ENCODE peak calls at places on chromosomes 6 and 20, in eight cellular contexts. N is H1, F is GM23338, W is sigmoid colon, Y is Panc1, G is transverse colon, P is stomach, T is K562. I is an unnamed sample.

GRCh38 chr6:146827216-146827928 is 228.6 kb downstream of the ADGB start:
- DNase-seq in N (no peak), F (no peak), W (no peak), Y (no peak), G (no peak), P (no peak), T (no peak), I (no peak)

GRCh38 chr20:58349586-58349985 is 39.4 kb upstream of the VAPB start:
- DNase-seq in N (no peak), F (no peak), W (no peak), Y (no peak), G (no peak), P (no peak), T (no peak), I (no peak)

GRCh38 chr6:144007779-144008500 is at the start of gene PLAGL1:
- DNase-seq in N (no peak), F (peak), W (peak), Y (no peak), G (peak), P (peak), T (peak), I (peak)

GRCh38 chr6:24332306-24332705 is 25.6 kb downstream of the DCDC2 start:
- DNase-seq in N (no peak), F (no peak), W (no peak), Y (no peak), G (no peak), P (no peak), T (no peak), I (no peak)

GRCh38 chr20:18739785-18740184 is 73.8 kb upstream of the SCP2D1 start:
- DNase-seq in N (peak), F (peak), W (peak), Y (no peak), G (peak), P (no peak), T (no peak), I (no peak)

GRCh38 chr6:15066433-15067337 is 179.2 kb upstream of the JARID2 start:
- DNase-seq in N (no peak), F (no peak), W (peak), Y (no peak), G (peak), P (no peak), T (peak), I (no peak)

GRCh38 chr6:113352029-113352801 is 504.9 kb upstream of the MARCKS start:
- DNase-seq in N (no peak), F (no peak), W (no peak), Y (peak), G (peak), P (peak), T (no peak), I (no peak)

GRCh38 chr20:8082025-8082424 is 50.0 kb upstream of the PLCB1 start:
- DNase-seq in N (peak), F (peak), W (no peak), Y (no peak), G (no peak), P (no peak), T (no peak), I (no peak)

GRCh38 chr6:86685230-86685797 is 252.0 kb upstream of the HTR1E start:
- DNase-seq in N (no peak), F (no peak), W (no peak), Y (no peak), G (no peak), P (no peak), T (no peak), I (no peak)

GRCh38 chr20:37421988-37422387 is 76.0 kb downstream of the SRC start:
- DNase-seq in N (no peak), F (no peak), W (no peak), Y (no peak), G (no peak), P (no peak), T (no peak), I (no peak)

GRCh38 chr6:98832282-98833100 is 1.9 kb upstream of the POU3F2 start:
- DNase-seq in N (no peak), F (peak), W (peak), Y (no peak), G (no peak), P (no peak), T (no peak), I (no peak)

GRCh38 chr6:106685833-106686232 is 56.5 kb downstream of the QRSL1 start:
- DNase-seq in N (no peak), F (no peak), W (no peak), Y (no peak), G (no peak), P (no peak), T (no peak), I (no peak)

GRCh38 chr6:157434349-157435016 is 53.5 kb downstream of the ZDHHC14 start:
- DNase-seq in N (no peak), F (no peak), W (no peak), Y (no peak), G (peak), P (no peak), T (no peak), I (peak)

GRCh38 chr6:138160329-138161117 is 1.2 kb upstream of the ARFGEF3 start:
- DNase-seq in N (no peak), F (no peak), W (no peak), Y (no peak), G (no peak), P (no peak), T (no peak), I (peak)

GRCh38 chr6:117540670-117541069 is 58.2 kb downstream of the DCBLD1 start:
- DNase-seq in N (no peak), F (no peak), W (no peak), Y (no peak), G (no peak), P (no peak), T (no peak), I (no peak)

GRCh38 chr20:4369798-4370124 is 351.9 kb upstream of the PRND start:
- DNase-seq in N (no peak), F (no peak), W (no peak), Y (no peak), G (no peak), P (no peak), T (peak), I (no peak)

GRCh38 chr6:100447900-100448700 is 16.6 kb downstream of the SIM1 start:
- DNase-seq in N (no peak), F (peak), W (no peak), Y (no peak), G (no peak), P (no peak), T (no peak), I (no peak)

GRCh38 chr6:70398783-70399730 is 14.3 kb upstream of the FAM135A start:
- DNase-seq in N (no peak), F (no peak), W (no peak), Y (peak), G (peak), P (peak), T (peak), I (peak)

GRCh38 chr6:144661101-144661806 is 376.1 kb downstream of the UTRN start:
- DNase-seq in N (no peak), F (peak), W (no peak), Y (no peak), G (peak), P (no peak), T (no peak), I (no peak)

GRCh38 chr6:20318851-20319387 is 82.8 kb upstream of the E2F3 start:
- DNase-seq in N (no peak), F (no peak), W (no peak), Y (no peak), G (no peak), P (no peak), T (no peak), I (no peak)

GRCh38 chr20:49906101-49906604 is 9.2 kb downstream of the SPATA2 start:
- DNase-seq in N (no peak), F (no peak), W (peak), Y (no peak), G (no peak), P (no peak), T (peak), I (no peak)

GRCh38 chr6:106509420-106510089 is 119.7 kb downstream of the RTN4IP1 start:
- DNase-seq in N (no peak), F (peak), W (peak), Y (no peak), G (no peak), P (no peak), T (no peak), I (no peak)

GRCh38 chr20:6707231-6707870 is 60.1 kb upstream of the BMP2 start:
- DNase-seq in N (no peak), F (no peak), W (no peak), Y (no peak), G (no peak), P (no peak), T (no peak), I (no peak)

GRCh38 chr6:55437141-55437540 is 109.9 kb downstream of the GFRAL start:
- DNase-seq in N (no peak), F (no peak), W (no peak), Y (no peak), G (no peak), P (no peak), T (no peak), I (no peak)

GRCh38 chr6:154498340-154498934 is 12.0 kb downstream of the CNKSR3 start:
- DNase-seq in N (no peak), F (no peak), W (no peak), Y (no peak), G (no peak), P (no peak), T (no peak), I (no peak)

GRCh38 chr6:161548713-161549112 is 274.9 kb upstream of the AGPAT4 start:
- DNase-seq in N (no peak), F (no peak), W (no peak), Y (no peak), G (no peak), P (no peak), T (no peak), I (no peak)

GRCh38 chr20:2753456-2754040 is 46.9 kb downstream of the CPXM1 start:
- DNase-seq in N (no peak), F (no peak), W (peak), Y (no peak), G (no peak), P (no peak), T (no peak), I (no peak)

GRCh38 chr20:46767127-46767761 is 57.8 kb downstream of the SLC2A10 start:
- DNase-seq in N (no peak), F (peak), W (no peak), Y (no peak), G (peak), P (peak), T (peak), I (peak)

GRCh38 chr20:24785141-24785924 is 163.7 kb upstream of the CST7 start:
- DNase-seq in N (no peak), F (no peak), W (no peak), Y (no peak), G (no peak), P (no peak), T (no peak), I (no peak)

GRCh38 chr6:156279306-156279969 is 497.7 kb upstream of the ARID1B start:
- DNase-seq in N (no peak), F (no peak), W (no peak), Y (no peak), G (peak), P (no peak), T (no peak), I (no peak)

GRCh38 chr6:43455034-43455747 is at the start of gene DLK2:
- DNase-seq in N (no peak), F (peak), W (no peak), Y (no peak), G (peak), P (no peak), T (peak), I (no peak)

GRCh38 chr6:100573169-100573568 is 108.4 kb upstream of the SIM1 start:
- DNase-seq in N (no peak), F (peak), W (no peak), Y (no peak), G (no peak), P (no peak), T (no peak), I (no peak)

GRCh38 chr20:31515072-31515774 is 981 bp downstream of the HM13 start:
- DNase-seq in N (no peak), F (no peak), W (no peak), Y (no peak), G (no peak), P (no peak), T (no peak), I (no peak)

GRCh38 chr6:90715093-90715655 is 128.3 kb upstream of the MAP3K7 start:
- DNase-seq in N (no peak), F (no peak), W (no peak), Y (no peak), G (no peak), P (no peak), T (no peak), I (no peak)

GRCh38 chr6:165799736-165800135 is 136.7 kb upstream of the PDE10A start:
- DNase-seq in N (no peak), F (no peak), W (peak), Y (no peak), G (no peak), P (no peak), T (no peak), I (no peak)

GRCh38 chr6:106037060-106037459 is 49.1 kb upstream of the PRDM1 start:
- DNase-seq in N (no peak), F (no peak), W (no peak), Y (no peak), G (no peak), P (no peak), T (no peak), I (no peak)

GRCh38 chr6:140344149-140344913 is 969.9 kb upstream of the CITED2 start:
- DNase-seq in N (no peak), F (no peak), W (no peak), Y (no peak), G (no peak), P (no peak), T (no peak), I (no peak)

GRCh38 chr6:162621246-162621645 is 106.3 kb downstream of the PRKN start:
- DNase-seq in N (no peak), F (peak), W (no peak), Y (no peak), G (no peak), P (no peak), T (no peak), I (no peak)

GRCh38 chr6:21533678-21534077 is 59.9 kb upstream of the SOX4 start:
- DNase-seq in N (no peak), F (no peak), W (no peak), Y (no peak), G (no peak), P (no peak), T (no peak), I (no peak)

GRCh38 chr6:132798820-132799538 is 542 bp upstream of the SLC18B1 start:
- DNase-seq in N (no peak), F (peak), W (peak), Y (no peak), G (peak), P (peak), T (peak), I (peak)
- H3K27ac ChIP-seq in N (no peak), F (no peak), W (no peak), Y (no peak), G (no peak), P (no peak), T (no peak), I (no peak)

DNA sequence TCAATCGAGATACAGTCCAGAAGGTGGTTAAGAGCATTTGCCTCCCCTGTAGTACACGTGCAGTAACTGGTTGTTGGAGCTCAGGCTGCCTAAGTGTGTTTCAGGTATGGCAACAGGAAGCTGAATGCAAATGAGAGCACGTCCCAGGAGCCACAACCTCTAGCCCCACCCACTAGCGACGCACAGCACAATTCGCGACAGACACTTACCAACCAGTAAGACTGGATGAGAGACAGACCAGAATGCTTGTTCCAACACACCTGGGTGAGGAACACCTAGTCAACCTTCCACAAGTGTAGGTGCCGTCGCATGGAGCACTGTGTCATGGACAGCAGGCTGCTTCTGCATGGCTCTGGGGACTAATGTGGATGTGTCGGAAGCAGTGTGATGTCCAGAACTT is 7.2 kb upstream of the SERPINB1 start:
- DNase-seq in N (no peak), F (peak), W (no peak), Y (no peak), G (peak), P (peak), T (peak), I (no peak)
- TF ChIP-seq POLR2AphosphoS5 in N (peak), F (peak), W (no peak), Y (no peak), G (no peak), P (peak), T (no peak), I (no peak)

DNA sequence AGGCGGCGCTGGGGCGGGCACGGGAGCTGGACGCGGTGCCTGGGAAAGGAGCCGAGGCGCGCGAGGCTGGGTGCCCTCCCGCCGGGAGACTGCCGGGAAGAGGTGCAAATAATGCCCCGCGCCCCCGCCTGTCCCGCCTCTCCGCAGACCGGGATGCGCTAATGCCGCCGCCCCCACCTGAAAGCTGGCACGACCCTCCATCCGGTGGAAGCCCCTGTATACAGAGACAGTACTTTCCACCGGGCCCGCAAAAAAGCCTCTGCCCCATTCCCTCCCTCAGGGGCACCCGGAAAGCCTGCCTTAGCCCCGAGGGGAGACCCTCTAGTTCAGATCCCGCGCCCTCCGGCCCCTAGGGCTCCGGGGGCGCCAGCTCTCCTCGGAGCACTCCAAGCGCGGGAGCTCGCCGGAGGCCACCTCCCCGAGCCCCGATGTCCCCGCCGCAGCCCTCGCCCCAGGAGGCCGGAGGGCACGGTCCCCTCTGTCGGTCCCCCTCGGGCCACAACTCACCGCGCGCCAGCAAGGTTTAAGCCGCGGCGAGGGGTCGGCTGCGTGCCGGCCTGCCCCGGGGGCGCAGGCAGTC is 1.2 kb downstream of the GRM4 start:
- DNase-seq in N (no peak), F (no peak), W (no peak), Y (no peak), G (no peak), P (no peak), T (no peak), I (no peak)
- TF ChIP-seq CTCF in N (no peak), F (no peak), W (no peak), Y (no peak), G (no peak), P (no peak), T (no peak), I (no peak)

DNA sequence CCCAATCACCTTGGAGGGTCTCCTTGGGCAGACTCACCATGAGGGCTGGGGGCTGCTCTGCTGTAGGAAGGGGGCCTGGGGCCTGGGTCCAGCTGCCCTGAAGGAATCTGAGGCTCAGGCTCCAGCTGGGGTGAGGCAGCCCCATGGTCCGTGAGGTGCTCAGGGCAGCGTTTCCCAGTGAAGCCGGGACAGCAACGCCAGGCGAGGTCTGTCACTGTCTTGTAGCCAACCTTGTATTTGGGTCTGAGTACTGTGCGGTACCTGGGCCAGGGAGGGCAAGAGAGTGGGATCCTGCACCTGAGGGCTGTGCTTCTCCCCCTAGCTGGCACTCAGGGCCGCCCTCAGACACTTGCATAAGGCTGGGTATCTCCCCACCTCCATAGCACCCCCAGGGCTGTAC is 3.0 kb downstream of the EMILIN3 start:
- DNase-seq in N (no peak), F (no peak), W (no peak), Y (no peak), G (no peak), P (no peak), T (no peak), I (no peak)
- H3K27ac ChIP-seq in N (no peak), F (no peak), W (no peak), Y (no peak), G (no peak), P (no peak), T (no peak), I (no peak)

DNA sequence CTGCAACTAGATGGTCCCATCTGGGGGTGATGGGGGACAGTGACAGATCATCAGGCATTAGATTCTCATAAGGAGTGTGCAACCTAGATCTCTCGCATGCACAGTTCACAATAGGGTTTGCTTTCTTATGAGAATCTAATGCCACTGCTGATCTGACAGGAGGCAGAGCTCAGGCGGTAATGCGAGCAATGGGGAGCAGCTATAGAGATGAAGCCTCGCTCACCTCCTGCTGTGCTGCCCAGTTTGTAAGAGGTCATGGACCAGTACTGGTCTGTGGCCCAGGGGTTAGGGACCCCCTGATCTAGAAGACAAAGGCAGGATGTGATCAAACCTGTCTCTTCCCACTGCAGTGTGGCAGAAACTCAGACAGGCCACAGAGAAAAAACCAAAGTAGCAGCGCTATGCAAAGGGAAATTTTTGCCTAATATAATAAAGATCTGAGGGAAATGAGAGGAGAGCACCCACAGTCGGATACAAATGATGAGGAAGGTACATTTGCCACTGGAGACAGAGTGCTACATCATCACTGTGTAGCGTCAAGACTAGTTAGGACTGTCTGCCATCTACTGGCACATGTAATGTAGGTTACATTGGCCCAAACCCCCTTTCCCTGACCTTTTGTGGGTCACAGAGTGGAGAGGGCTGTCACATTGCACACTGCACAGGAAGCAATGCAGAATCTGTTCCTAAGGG is 4.1 kb upstream of the LY86 start:
- DNase-seq in N (no peak), F (no peak), W (no peak), Y (no peak), G (no peak), P (no peak), T (no peak), I (no peak)
- TF ChIP-seq POLR2AphosphoS5 in N (no peak), F (no peak), W (no peak), Y (no peak), G (no peak), P (no peak), T (no peak), I (no peak)